ENCODE peak calls at places on chromosomes 3 and 15, in four cellular contexts. X is hepatocyte; Y is stimulated activated CD4-positive, alpha-beta T cell treated with anti-CD3 and anti-CD28 coated beads, Interleukin-4, amount 100 ng/mL, for 24 hours; S is RKO. I is an unnamed sample.

GRCh38 chr15:101288905-101289513 is 6.0 kb downstream of the SNRPA1 start:
- DNase-seq in X (peak; percentile 72), S (peak; percentile 74), Y (peak; percentile 32), I (peak; percentile 64)

GRCh38 chr3:16332904-16333426 is 68.0 kb downstream of the OXNAD1 start:
- DNase-seq in X (no peak), S (no peak), Y (no peak), I (no peak)

GRCh38 chr3:55017876-55018275 is 90.0 kb upstream of the LRTM1 start:
- DNase-seq in S (no peak), X (no peak), Y (no peak), I (no peak)

GRCh38 chr3:151625057-151625456 is 108.7 kb upstream of the AADACL2 start:
- DNase-seq in X (no peak), Y (no peak), S (no peak), I (no peak)

GRCh38 chr3:25686766-25687165 is 22.1 kb upstream of the TOP2B start:
- DNase-seq in Y (no peak), X (no peak), S (no peak), I (no peak)

GRCh38 chr3:149813367-149814281 is 609 bp downstream of the RNF13 start:
- DNase-seq in X (peak; percentile 47), Y (peak; percentile 13), S (peak; percentile 68), I (peak; percentile 74)

GRCh38 chr3:177460100-177460499 is 262.8 kb upstream of the TBL1XR1 start:
- DNase-seq in S (no peak), X (no peak), Y (no peak), I (no peak)

GRCh38 chr15:34047893-34048775 is 9.1 kb upstream of the AVEN start:
- DNase-seq in Y (no peak), X (no peak), S (no peak), I (no peak)

GRCh38 chr3:50226888-50227389 is 9.1 kb upstream of the GNAI2 start:
- DNase-seq in Y (peak; percentile 41), S (no peak), X (no peak), I (peak; percentile 41)

GRCh38 chr3:119794971-119795612 is 13.2 kb downstream of the NR1I2 start:
- DNase-seq in X (peak; percentile 86), S (peak; percentile 36), Y (no peak), I (peak; percentile 67)

GRCh38 chr15:48644827-48645557 is 517 bp downstream of the FBN1 start:
- DNase-seq in X (peak; percentile 53), Y (no peak), S (no peak), I (no peak)

GRCh38 chr15:56602253-56602652 is 131.1 kb downstream of the ZNF280D start:
- DNase-seq in S (no peak), X (no peak), Y (no peak), I (no peak)

GRCh38 chr3:39005295-39005694 is 46.4 kb downstream of the SCN11A start:
- DNase-seq in Y (no peak), X (no peak), S (no peak), I (no peak)

GRCh38 chr15:53477981-53478766 is 281.3 kb downstream of the WDR72 start:
- DNase-seq in Y (no peak), X (no peak), S (no peak), I (no peak)

GRCh38 chr3:124032881-124033359 is 41.0 kb upstream of the ROPN1 start:
- DNase-seq in X (peak; percentile 94), S (peak; percentile 66), Y (peak; percentile 63), I (peak; percentile 78)

GRCh38 chr3:179744667-179745066 is 91.8 kb downstream of the USP13 start:
- DNase-seq in Y (no peak), X (no peak), S (no peak), I (no peak)

GRCh38 chr3:71461749-71462483 is 121.6 kb downstream of the FOXP1 start:
- DNase-seq in S (no peak), X (no peak), Y (no peak), I (no peak)

GRCh38 chr3:42651248-42652091 is 2.0 kb upstream of the ZBTB47 start:
- DNase-seq in Y (no peak), X (no peak), S (peak; percentile 46), I (no peak)

GRCh38 chr3:195522254-195523023 is 20.7 kb downstream of the PPP1R2 start:
- DNase-seq in X (peak; percentile 40), Y (peak; percentile 51), S (peak; percentile 53), I (peak; percentile 76)

GRCh38 chr3:168187233-168187632 is 91.5 kb upstream of the GOLIM4 start:
- DNase-seq in Y (no peak), S (no peak), X (no peak), I (no peak)

GRCh38 chr15:43525131-43525530 is 7.7 kb downstream of the MAP1A start:
- DNase-seq in S (no peak), X (no peak), Y (no peak), I (no peak)

GRCh38 chr15:101676965-101677364 is 24.8 kb upstream of the TM2D3 start:
- DNase-seq in S (no peak), X (no peak), Y (no peak), I (no peak)

GRCh38 chr15:86089422-86089821 is 9.8 kb downstream of the AGBL1 start:
- DNase-seq in S (no peak), X (no peak), Y (no peak), I (no peak)

GRCh38 chr15:31758126-31758525 is 272.2 kb upstream of the CHRNA7 start:
- DNase-seq in Y (no peak), X (peak; percentile 34), S (peak; percentile 62), I (peak; percentile 89)

GRCh38 chr15:38414351-38414750 is 39.6 kb upstream of the FAM98B start:
- DNase-seq in Y (no peak), S (peak; percentile 71), X (peak; percentile 48), I (peak; percentile 81)

GRCh38 chr3:110293660-110294059 is 778.0 kb upstream of the NECTIN3 start:
- DNase-seq in X (no peak), S (peak; percentile 43), Y (no peak), I (no peak)

GRCh38 chr15:85871545-85871944 is 76.8 kb upstream of the KLHL25 start:
- DNase-seq in S (no peak), X (no peak), Y (no peak), I (no peak)

GRCh38 chr15:52178765-52179164 is 12.4 kb downstream of the GNB5 start:
- DNase-seq in Y (no peak), X (no peak), S (peak; percentile 7), I (no peak)

GRCh38 chr15:33698128-33698527 is 270.2 kb upstream of the CHRM5 start:
- DNase-seq in Y (no peak), X (no peak), S (no peak), I (no peak)

GRCh38 chr15:59339252-59339672 is 33.4 kb downstream of the MYO1E start:
- DNase-seq in Y (no peak), S (no peak), X (no peak), I (no peak)

I was measured in HT-29.